ENCODE peak calls at places on chromosomes 2 and 18, in six cellular contexts. R is lower lobe of right lung, C is cardiac muscle cell, H is astrocyte, I is progenitor cell of endocrine pancreas, Z is heart right ventricle. V is an unnamed sample.

GRCh38 chr2:69789129-69789528 is 40.3 kb upstream of the GMCL1 start:
- DNase-seq in R (no peak), C (peak; percentile 82), H (peak; percentile 97), I (no peak), Z (no peak), V (peak; percentile 95)

GRCh38 chr18:906416-907170 is 1.9 kb downstream of the ADCYAP1 start:
- DNase-seq in R (no peak), C (no peak), H (no peak), I (no peak), Z (no peak), V (no peak)

GRCh38 chr18:32333781-32334180 is 136.9 kb downstream of the GAREM1 start:
- DNase-seq in R (no peak), C (no peak), H (no peak), I (no peak), Z (no peak), V (no peak)

GRCh38 chr2:212595036-212595654 is 56.5 kb upstream of the ERBB4 start:
- DNase-seq in R (no peak), C (peak; percentile 1), H (peak; percentile 31), I (no peak), Z (no peak), V (peak; percentile 28)

GRCh38 chr2:192194065-192194865 is 468 bp downstream of the TMEFF2 start:
- DNase-seq in R (peak; percentile 38), C (peak; percentile 14), H (peak; percentile 22), I (peak; percentile 16), Z (no peak), V (no peak)

GRCh38 chr18:77101410-77102245 is 31.0 kb downstream of the MBP start:
- DNase-seq in R (peak; percentile 88), C (peak; percentile 95), H (peak; percentile 97), I (no peak), Z (peak; percentile 64), V (peak; percentile 96)

GRCh38 chr2:101302016-101302415 is 6.5 kb downstream of the RNF149 start:
- DNase-seq in R (no peak), C (no peak), H (no peak), I (no peak), Z (no peak), V (no peak)

GRCh38 chr2:240595381-240596079 is 9.0 kb downstream of the CAPN10 start:
- DNase-seq in R (peak; percentile 42), C (peak; percentile 9), H (no peak), I (no peak), Z (no peak), V (no peak)

GRCh38 chr2:70509565-70509964 is 44.1 kb downstream of the TGFA start:
- DNase-seq in R (no peak), C (no peak), H (no peak), I (no peak), Z (no peak), V (peak; percentile 6)

GRCh38 chr2:41943176-41943575 is 104.6 kb upstream of the PKDCC start:
- DNase-seq in R (no peak), C (no peak), H (no peak), I (no peak), Z (no peak), V (no peak)

GRCh38 chr2:23516546-23517256 is 131.7 kb downstream of the KLHL29 start:
- DNase-seq in R (no peak), C (no peak), H (no peak), I (no peak), Z (no peak), V (no peak)

GRCh38 chr2:179646862-179647261 is 214.6 kb downstream of the ZNF385B start:
- DNase-seq in R (no peak), C (no peak), H (no peak), I (no peak), Z (no peak), V (no peak)

GRCh38 chr2:45699032-45699658 is 47.7 kb downstream of the PRKCE start:
- DNase-seq in R (no peak), C (peak; percentile 53), H (peak; percentile 76), I (no peak), Z (no peak), V (peak; percentile 76)

GRCh38 chr2:223835701-223836532 is 1.5 kb downstream of the AP1S3 start:
- DNase-seq in R (peak; percentile 49), C (no peak), H (no peak), I (no peak), Z (no peak), V (no peak)

GRCh38 chr2:171342014-171342413 is 91.8 kb downstream of the METTL8 start:
- DNase-seq in R (no peak), C (no peak), H (no peak), I (no peak), Z (no peak), V (no peak)

GRCh38 chr2:215606219-215606618 is 170.4 kb upstream of the FN1 start:
- DNase-seq in R (no peak), C (no peak), H (no peak), I (no peak), Z (no peak), V (no peak)

GRCh38 chr2:174901075-174901474 is 104.1 kb downstream of the CHN1 start:
- DNase-seq in R (no peak), C (peak; percentile 45), H (no peak), I (no peak), Z (no peak), V (peak; percentile 38)

GRCh38 chr2:188016917-188017316 is 274.8 kb upstream of the GULP1 start:
- DNase-seq in R (no peak), C (no peak), H (no peak), I (no peak), Z (no peak), V (no peak)

GRCh38 chr2:241652722-241653121 is 15.2 kb downstream of the ATG4B start:
- DNase-seq in R (no peak), C (no peak), H (no peak), I (no peak), Z (no peak), V (no peak)

GRCh38 chr2:155100261-155100660 is 401.8 kb downstream of the KCNJ3 start:
- DNase-seq in R (no peak), C (no peak), H (no peak), I (no peak), Z (no peak), V (no peak)

GRCh38 chr2:10522726-10523405 is 74.7 kb upstream of the ODC1 start:
- DNase-seq in R (no peak), C (no peak), H (no peak), I (no peak), Z (no peak), V (no peak)

GRCh38 chr18:73244411-73244810 is 376.6 kb upstream of the NETO1 start:
- DNase-seq in R (no peak), C (no peak), H (peak; percentile 12), I (no peak), Z (no peak), V (no peak)

GRCh38 chr18:6024740-6025139 is 129.4 kb upstream of the TMEM200C start:
- DNase-seq in R (no peak), C (no peak), H (no peak), I (no peak), Z (no peak), V (no peak)

GRCh38 chr2:75276093-75277055 is 77.1 kb upstream of the TACR1 start:
- DNase-seq in R (no peak), C (peak; percentile 32), H (peak; percentile 73), I (no peak), Z (no peak), V (peak; percentile 63)

GRCh38 chr2:95278637-95279225 is 4.5 kb downstream of the PROM2 start:
- DNase-seq in R (peak; percentile 39), C (no peak), H (no peak), I (no peak), Z (no peak), V (no peak)

GRCh38 chr2:95278051-95278471 is 3.8 kb downstream of the PROM2 start:
- DNase-seq in R (peak; percentile 39), C (peak; percentile 83), H (peak; percentile 81), I (no peak), Z (no peak), V (peak; percentile 74)

GRCh38 chr2:95276244-95276887 is 2.1 kb downstream of the PROM2 start:
- DNase-seq in R (peak; percentile 31), C (no peak), H (no peak), I (no peak), Z (no peak), V (no peak)

GRCh38 chr2:95276888-95277245 is 2.6 kb downstream of the PROM2 start:
- DNase-seq in R (peak; percentile 12), C (no peak), H (no peak), I (no peak), Z (no peak), V (no peak)

GRCh38 chr2:95277246-95277906 is 3.1 kb downstream of the PROM2 start:
- DNase-seq in R (peak; percentile 53), C (peak; percentile 9), H (no peak), I (no peak), Z (no peak), V (no peak)
- TF ChIP-seq CTCF in R (no peak), C (no peak), H (no peak), I (peak; percentile 13), Z (no peak), V (peak; percentile 49)

GRCh38 chr2:71609958-71610357 is 156.6 kb downstream of the DYSF start:
- DNase-seq in R (no peak), C (peak; percentile 66), H (peak; percentile 38), I (no peak), Z (no peak), V (peak; percentile 60)
- TF ChIP-seq CTCF in R (peak; percentile 44), C (peak; percentile 37), H (peak; percentile 22), I (no peak), Z (peak; percentile 59), V (peak; percentile 76)

GRCh38 chr2:225556461-225556860 is 157.0 kb downstream of the NYAP2 start:
- DNase-seq in R (no peak), C (no peak), H (no peak), I (no peak), Z (no peak), V (no peak)
- TF ChIP-seq CTCF in R (no peak), C (no peak), H (no peak), I (no peak), Z (no peak), V (peak; percentile 24)

DNA sequence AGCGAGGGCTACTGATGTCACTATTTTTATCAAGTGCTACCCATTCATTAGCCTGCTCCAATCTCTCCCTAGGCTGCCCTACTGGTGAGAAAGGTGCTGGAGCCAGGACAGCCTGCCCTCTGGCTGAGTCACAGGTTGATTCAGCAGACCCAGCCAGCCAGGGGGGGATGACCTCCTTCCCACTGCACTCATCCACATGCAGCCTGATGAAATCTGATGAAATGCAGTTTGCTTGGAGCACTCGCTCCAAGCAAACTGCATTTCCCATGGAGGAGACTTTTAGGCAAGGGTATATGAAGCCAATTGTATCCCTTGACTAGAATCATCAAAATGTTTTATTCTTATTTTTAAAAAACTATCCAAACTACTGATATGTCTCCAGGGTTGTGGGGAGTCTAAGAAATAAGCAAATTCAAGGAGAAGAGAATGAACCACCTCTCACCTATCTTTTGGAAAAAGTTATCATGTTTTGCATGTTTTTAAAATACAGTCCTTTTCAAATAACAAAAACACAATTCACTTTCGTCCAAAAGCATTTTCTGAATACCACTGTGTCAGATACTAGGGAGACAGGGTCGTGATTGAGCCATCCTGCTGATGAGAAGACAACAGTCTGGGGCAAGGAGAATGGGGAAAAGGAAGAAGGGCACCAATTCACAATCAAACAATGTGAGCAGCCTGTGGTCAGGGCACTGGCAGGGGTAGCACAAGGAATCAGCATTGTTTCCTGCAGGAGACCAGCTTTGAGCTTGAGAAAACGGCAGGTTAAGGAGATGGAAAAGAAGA is 128.3 kb downstream of the AFF3 start:
- DNase-seq in R (no peak), C (peak; percentile 84), H (peak; percentile 95), I (no peak), Z (peak; percentile 59), V (peak; percentile 87)
- TF ChIP-seq CTCF in R (no peak), C (no peak), H (no peak), I (no peak), Z (peak; percentile 48), V (peak; percentile 46)

GRCh38 chr2:177692828-177693269 is 300.3 kb downstream of the AGPS start:
- DNase-seq in R (no peak), C (no peak), H (no peak), I (no peak), Z (no peak), V (peak; percentile 9)
- TF ChIP-seq CTCF in R (no peak), C (peak; percentile 4), H (no peak), I (peak; percentile 15), Z (peak; percentile 9), V (peak; percentile 43)

V was measured in HFFc6.